ENCODE peak calls at places on chromosomes 6 and 20, in eight cellular contexts. A is IMR-90, U is spleen, S is adrenal gland, V is HepG2, G is heart left ventricle, W is breast epithelium, D is endothelial cell of umbilical vein. R is an unnamed sample. For H3K9me3, the result is how much of the 10 kb centered on the place peaks cover.

GRCh38 chr20:49676581-49677291 is 36.9 kb downstream of the B4GALT5 start:
- DNase-seq in A (peak), U (no peak), S (no peak), V (peak), G (no peak), W (no peak), D (peak), R (no peak)

GRCh38 chr6:3292431-3293197 is 33.9 kb downstream of the PSMG4 start:
- DNase-seq in A (no peak), U (peak), S (no peak), V (no peak), G (no peak), W (peak), D (no peak), R (no peak)

GRCh38 chr6:139081485-139081884 is 52.9 kb downstream of the ABRACL start:
- DNase-seq in A (no peak), U (no peak), S (no peak), V (no peak), G (no peak), W (no peak), D (no peak), R (no peak)

GRCh38 chr6:135334169-135334568 is 153.1 kb downstream of the MYB start:
- DNase-seq in A (peak), U (no peak), S (no peak), V (no peak), G (no peak), W (no peak), D (no peak), R (no peak)

GRCh38 chr6:159826968-159827647 is 27.0 kb downstream of the PNLDC1 start:
- DNase-seq in A (no peak), U (no peak), S (no peak), V (no peak), G (peak), W (no peak), D (no peak), R (no peak)

GRCh38 chr6:14274552-14275492 is 157.2 kb downstream of the CD83 start:
- DNase-seq in A (no peak), U (no peak), S (no peak), V (no peak), G (no peak), W (no peak), D (no peak), R (no peak)

GRCh38 chr20:49981218-49982071 is 1.3 kb upstream of the SNAI1 start:
- DNase-seq in A (no peak), U (no peak), S (no peak), V (no peak), G (no peak), W (no peak), D (no peak), R (no peak)

GRCh38 chr6:136914947-136915346 is 7.2 kb upstream of the SLC35D3 start:
- DNase-seq in A (no peak), U (no peak), S (no peak), V (no peak), G (no peak), W (no peak), D (no peak), R (no peak)

GRCh38 chr6:160238786-160239751 is 19.6 kb downstream of the SLC22A2 start:
- DNase-seq in A (no peak), U (no peak), S (peak), V (no peak), G (no peak), W (no peak), D (no peak), R (no peak)

GRCh38 chr6:11093591-11094410 is at the start of gene SMIM13:
- DNase-seq in A (peak), U (peak), S (peak), V (peak), G (peak), W (peak), D (peak), R (peak)

GRCh38 chr6:41706876-41707564 is 28.4 kb downstream of the TFEB start:
- DNase-seq in A (peak), U (no peak), S (peak), V (no peak), G (peak), W (no peak), D (no peak), R (peak)

GRCh38 chr6:134896881-134897280 is 53.0 kb downstream of the ALDH8A1 start:
- DNase-seq in A (no peak), U (no peak), S (no peak), V (no peak), G (no peak), W (no peak), D (no peak), R (no peak)

GRCh38 chr20:12638633-12639360 is 370.0 kb upstream of the SPTLC3 start:
- DNase-seq in A (no peak), U (no peak), S (no peak), V (no peak), G (no peak), W (no peak), D (no peak), R (no peak)

GRCh38 chr6:125188594-125189203 is 35.1 kb downstream of the TPD52L1 start:
- DNase-seq in A (no peak), U (no peak), S (no peak), V (no peak), G (no peak), W (no peak), D (no peak), R (no peak)

GRCh38 chr6:105596284-105596755 is 193.4 kb upstream of the PREP start:
- DNase-seq in A (peak), U (no peak), S (no peak), V (no peak), G (no peak), W (no peak), D (no peak), R (no peak)

GRCh38 chr20:16821211-16822089 is 73.3 kb downstream of the OTOR start:
- DNase-seq in A (peak), U (no peak), S (peak), V (peak), G (peak), W (no peak), D (peak), R (peak)

GRCh38 chr6:163427498-163428254 is 13.2 kb downstream of the QKI start:
- DNase-seq in A (peak), U (no peak), S (no peak), V (peak), G (no peak), W (no peak), D (peak), R (no peak)

DNA sequence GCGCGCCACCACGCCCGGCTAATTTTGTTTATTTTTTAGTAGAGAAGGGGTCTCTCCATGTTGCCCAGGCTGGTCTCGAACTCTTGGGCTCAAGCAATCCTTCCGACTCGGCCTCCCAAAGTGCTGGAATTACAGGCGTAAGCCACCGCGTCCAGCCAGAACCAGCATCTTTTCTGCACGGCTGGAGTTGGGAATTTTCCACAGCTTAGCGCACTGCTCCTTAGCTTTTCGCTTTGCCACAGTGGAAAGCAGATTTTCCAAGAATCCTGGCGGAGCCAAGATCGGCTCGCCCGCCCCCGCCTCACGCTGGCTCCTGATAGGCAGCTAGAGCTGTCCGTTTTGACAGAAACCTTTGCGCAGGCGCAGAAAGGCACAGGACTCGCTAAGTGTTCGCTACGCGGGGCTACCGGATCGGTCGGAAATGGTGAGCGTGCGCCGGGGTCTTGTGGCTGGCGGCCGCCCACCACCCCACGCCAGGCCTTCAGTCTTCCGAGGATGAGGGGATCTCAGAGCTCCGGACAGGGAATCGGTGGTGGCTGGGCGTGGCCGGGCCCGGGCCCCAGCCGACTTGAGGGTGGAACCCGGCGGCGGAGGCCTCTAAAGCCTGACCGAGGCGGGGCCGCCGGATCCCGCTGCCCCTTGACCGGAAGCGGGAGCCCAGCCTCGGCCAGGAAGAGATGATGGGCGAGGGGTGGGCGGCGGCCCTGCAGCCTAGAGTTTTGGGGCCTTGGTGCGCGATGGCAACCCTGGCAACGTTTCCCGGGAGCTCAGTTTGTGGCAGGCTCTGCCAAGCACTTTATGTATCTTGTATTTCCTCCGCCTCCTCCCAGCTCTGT is at the start of gene DYNLRB1:
- DNase-seq in A (peak), U (peak), S (peak), V (peak), G (peak), W (peak), D (peak), R (peak)
- TF ChIP-seq POLR2A in A (peak), U (no peak), S (peak), V (peak), G (no peak), W (peak), D (peak), R (peak)

GRCh38 chr6:43469947-43470346 is 7.4 kb upstream of the TJAP1 start:
- DNase-seq in A (no peak), U (no peak), S (no peak), V (no peak), G (no peak), W (no peak), D (no peak), R (no peak)

GRCh38 chr6:43467752-43468151 is 9.6 kb upstream of the TJAP1 start:
- DNase-seq in A (no peak), U (no peak), S (no peak), V (no peak), G (no peak), W (no peak), D (no peak), R (no peak)

GRCh38 chr6:43471399-43471798 is 6.0 kb upstream of the TJAP1 start:
- DNase-seq in A (no peak), U (no peak), S (no peak), V (no peak), G (no peak), W (no peak), D (no peak), R (no peak)

GRCh38 chr6:43468240-43468639 is 9.1 kb upstream of the TJAP1 start:
- DNase-seq in A (no peak), U (no peak), S (no peak), V (no peak), G (no peak), W (no peak), D (no peak), R (no peak)

DNA sequence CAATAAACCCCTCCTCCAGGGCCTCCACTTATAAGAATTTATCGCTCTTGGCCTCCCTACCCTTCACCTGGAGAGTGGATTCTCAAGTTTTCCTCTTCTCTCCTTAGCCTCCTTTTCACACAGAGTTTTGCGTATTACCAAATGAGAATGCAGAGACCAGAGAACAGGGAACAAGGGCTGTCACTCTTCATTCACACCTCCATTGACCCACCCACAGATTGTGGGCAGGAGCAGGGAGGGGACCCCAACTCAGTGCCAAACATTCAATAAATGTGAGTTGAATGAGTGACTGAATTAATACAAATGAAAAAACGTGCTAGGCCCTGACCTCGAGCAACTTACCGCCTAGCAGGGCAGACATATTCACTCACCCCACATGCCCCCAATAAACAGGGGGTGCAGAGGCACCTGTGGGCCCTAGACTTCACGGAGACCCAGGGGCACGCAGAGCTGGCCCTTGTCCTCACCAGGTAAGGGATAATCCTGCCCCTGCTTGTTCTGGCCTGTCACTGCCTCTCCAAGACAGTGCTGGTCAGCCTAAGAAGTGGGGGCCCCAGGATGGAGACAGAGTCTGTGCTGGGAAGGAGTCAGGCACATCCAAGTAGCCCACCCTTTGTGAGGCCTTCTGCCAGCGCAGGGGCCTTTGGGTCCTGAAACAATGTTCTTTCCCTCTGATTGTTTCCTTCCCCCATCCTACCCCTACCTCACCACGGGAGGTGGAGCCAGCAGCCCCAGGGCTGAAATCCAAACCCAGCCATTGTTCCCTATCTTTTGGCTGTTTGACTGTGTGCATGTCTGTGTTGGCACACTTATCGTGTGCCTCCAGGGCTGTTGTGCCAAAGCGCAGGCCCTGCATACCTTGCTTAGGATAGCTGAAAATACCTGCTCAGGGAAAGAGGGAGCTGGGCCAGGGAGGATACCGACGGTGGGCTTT is 8.4 kb upstream of the TJAP1 start:
- DNase-seq in A (no peak), U (no peak), S (no peak), V (no peak), G (no peak), W (no peak), D (no peak), R (no peak)
- H3K9me3 ChIP-seq in A (under half), U (under half), S (under half), V (under half), G (under half), W (under half), D (under half), R (under half)

GRCh38 chr6:143811492-143812157 is 31.5 kb upstream of the LTV1 start:
- DNase-seq in A (peak), U (no peak), S (no peak), V (no peak), G (no peak), W (no peak), D (peak), R (no peak)
- TF ChIP-seq CTCF in A (no peak), U (no peak), S (no peak), V (no peak), G (no peak), W (no peak), D (no peak), R (no peak)

GRCh38 chr20:30611239-30611984 is 646.1 kb upstream of the DEFB115 start:
- DNase-seq in A (no peak), U (no peak), S (no peak), V (no peak), G (no peak), W (no peak), D (no peak), R (peak)
- TF ChIP-seq POLR2A in A (no peak), U (no peak), S (no peak), V (no peak), G (no peak), W (no peak), D (no peak), R (no peak)